ENCODE peak calls at places on chromosomes 13 and 19, in eight cellular contexts. V, R, K, W, P, G, U and Z are unnamed samples.

GRCh38 chr13:102440259-102440936 is 38.5 kb upstream of the FGF14 start:
- DNase-seq in P (no peak), W (no peak), V (no peak), K (no peak), U (no peak), G (no peak), R (peak; percentile 13), Z (no peak)

GRCh38 chr13:33937373-33938087 is 119.6 kb downstream of the RFC3 start:
- DNase-seq in K (no peak), G (no peak), V (no peak), W (peak; percentile 21), R (no peak), P (no peak), U (no peak), Z (no peak)

GRCh38 chr13:30892966-30893365 is 13.1 kb upstream of the MEDAG start:
- DNase-seq in W (no peak), K (peak; percentile 75), G (no peak), R (no peak), V (no peak), U (no peak), P (no peak), Z (no peak)

GRCh38 chr13:102038787-102039186 is 363.1 kb downstream of the FGF14 start:
- DNase-seq in V (no peak), G (no peak), W (no peak), U (no peak), R (no peak), K (no peak), P (no peak), Z (no peak)

GRCh38 chr13:23612182-23612581 is 42.0 kb downstream of the TNFRSF19 start:
- DNase-seq in V (no peak), W (no peak), R (no peak), U (no peak), G (no peak), K (no peak), P (no peak), Z (no peak)

GRCh38 chr13:33279898-33280549 is 5.5 kb downstream of the STARD13 start:
- DNase-seq in G (no peak), V (no peak), U (no peak), K (no peak), W (peak; percentile 87), R (no peak), P (peak; percentile 18), Z (no peak)

GRCh38 chr13:73499685-73500084 is 440.9 kb downstream of the KLF5 start:
- DNase-seq in U (no peak), W (no peak), P (no peak), G (no peak), V (no peak), R (no peak), K (no peak), Z (no peak)

GRCh38 chr13:77065456-77066147 is 38.6 kb upstream of the FBXL3 start:
- DNase-seq in P (no peak), K (no peak), V (no peak), W (no peak), R (no peak), G (no peak), U (no peak), Z (no peak)

GRCh38 chr19:42325896-42326771 is 699 bp downstream of the MEGF8 start:
- DNase-seq in V (no peak), G (no peak), K (peak; percentile 50), R (peak; percentile 63), W (no peak), P (no peak), U (no peak), Z (no peak)

GRCh38 chr13:74979703-74980102 is 502.3 kb downstream of the TBC1D4 start:
- DNase-seq in W (no peak), P (no peak), G (no peak), K (no peak), U (no peak), R (no peak), V (no peak), Z (no peak)

GRCh38 chr13:99903140-99903539 is 68.4 kb downstream of the ZIC5 start:
- DNase-seq in U (no peak), R (no peak), P (no peak), V (no peak), K (no peak), W (no peak), G (no peak), Z (no peak)

GRCh38 chr19:43495082-43495481 is 9.5 kb downstream of the PHLDB3 start:
- DNase-seq in U (no peak), W (no peak), R (no peak), K (no peak), G (no peak), P (no peak), V (no peak), Z (no peak)

GRCh38 chr19:871446-872265 is 12.2 kb downstream of the CFD start:
- DNase-seq in W (no peak), K (no peak), V (no peak), G (no peak), P (no peak), R (no peak), U (no peak), Z (peak; percentile 47)

GRCh38 chr13:46554971-46555370 is 2.0 kb downstream of the LRCH1 start:
- DNase-seq in K (no peak), V (no peak), R (no peak), G (no peak), P (no peak), U (no peak), W (no peak), Z (no peak)

GRCh38 chr13:37667631-37668161 is 69.1 kb upstream of the POSTN start:
- DNase-seq in V (no peak), G (no peak), U (no peak), P (no peak), R (no peak), K (no peak), W (no peak), Z (no peak)